ENCODE peak calls at places on chromosomes 12 and 14, in seven cellular contexts. G is tibial nerve, M is heart left ventricle, Z is left ventricle myocardium inferior, Y is heart right ventricle, U is osteoblast, I is body of pancreas. K is an unnamed sample.

GRCh38 chr14:33848706-33849454 is 102.0 kb downstream of the EGLN3 start:
- DNase-seq in G (no peak), M (peak; percentile 62), Z (peak; percentile 46), Y (peak; percentile 71), U (no peak), I (peak; percentile 77), K (peak; percentile 60)

GRCh38 chr12:12779529-12779928 is 5.9 kb upstream of the APOLD1 start:
- DNase-seq in G (no peak), M (no peak), Z (no peak), Y (no peak), U (peak; percentile 45), I (no peak), K (no peak)

GRCh38 chr14:89779707-89780106 is 174.8 kb downstream of the EFCAB11 start:
- DNase-seq in G (no peak), M (no peak), Z (no peak), Y (no peak), U (no peak), I (no peak), K (no peak)

GRCh38 chr12:105331805-105332251 is 1.3 kb downstream of the C12orf75 start:
- DNase-seq in G (no peak), M (no peak), Z (no peak), Y (no peak), U (no peak), I (no peak), K (no peak)

GRCh38 chr12:52685406-52685890 is 5.2 kb upstream of the KRT1 start:
- DNase-seq in G (no peak), M (no peak), Z (no peak), Y (no peak), U (no peak), I (no peak), K (no peak)

GRCh38 chr12:89825591-89826449 is 117.2 kb upstream of the ATP2B1 start:
- DNase-seq in G (no peak), M (no peak), Z (no peak), Y (no peak), U (peak; percentile 51), I (no peak), K (no peak)

GRCh38 chr12:76554411-76555225 is 5.0 kb downstream of the OSBPL8 start:
- DNase-seq in G (no peak), M (no peak), Z (no peak), Y (no peak), U (no peak), I (no peak), K (no peak)

GRCh38 chr12:109173443-109174240 is 57.3 kb downstream of the ACACB start:
- DNase-seq in G (no peak), M (no peak), Z (no peak), Y (no peak), U (no peak), I (no peak), K (no peak)

GRCh38 chr12:14946856-14947255 is 8.5 kb upstream of the ERP27 start:
- DNase-seq in G (no peak), M (no peak), Z (no peak), Y (no peak), U (peak; percentile 59), I (no peak), K (no peak)

GRCh38 chr12:132429932-132430643 is 59.9 kb upstream of the FBRSL1 start:
- DNase-seq in G (no peak), M (no peak), Z (no peak), Y (no peak), U (peak; percentile 83), I (peak; percentile 82), K (peak; percentile 85)

GRCh38 chr14:93716002-93716401 is 72.3 kb downstream of the PRIMA1 start:
- DNase-seq in G (no peak), M (no peak), Z (no peak), Y (no peak), U (peak; percentile 58), I (no peak), K (no peak)

GRCh38 chr12:54016478-54016964 is 7.7 kb downstream of the HOXC8 start:
- DNase-seq in G (no peak), M (no peak), Z (no peak), Y (no peak), U (peak; percentile 96), I (no peak), K (peak; percentile 48)

GRCh38 chr14:69600304-69600891 is 11.0 kb upstream of the SUSD6 start:
- DNase-seq in G (no peak), M (no peak), Z (no peak), Y (no peak), U (no peak), I (no peak), K (no peak)

GRCh38 chr12:661720-662486 is 1.3 kb downstream of the NINJ2 start:
- DNase-seq in G (no peak), M (peak; percentile 66), Z (peak; percentile 46), Y (no peak), U (peak; percentile 47), I (no peak), K (no peak)

GRCh38 chr12:30989754-30990153 is 63.2 kb downstream of the TSPAN11 start:
- DNase-seq in G (no peak), M (no peak), Z (peak; percentile 59), Y (peak; percentile 29), U (no peak), I (peak; percentile 49), K (no peak)

GRCh38 chr12:2697057-2697456 is 97.7 kb upstream of the FKBP4 start:
- DNase-seq in G (no peak), M (no peak), Z (no peak), Y (no peak), U (peak; percentile 35), I (no peak), K (no peak)

GRCh38 chr12:49666176-49666575 is 41.0 kb downstream of the FMNL3 start:
- DNase-seq in G (no peak), M (no peak), Z (no peak), Y (no peak), U (no peak), I (no peak), K (no peak)

GRCh38 chr14:74630881-74631690 is 19.0 kb upstream of the LTBP2 start:
- DNase-seq in G (no peak), M (no peak), Z (no peak), Y (no peak), U (peak; percentile 62), I (no peak), K (no peak)

GRCh38 chr12:98644433-98644711 is 216 bp downstream of the IKBIP start:
- DNase-seq in G (no peak), M (no peak), Z (no peak), Y (no peak), U (peak; percentile 72), I (no peak), K (no peak)

DNA sequence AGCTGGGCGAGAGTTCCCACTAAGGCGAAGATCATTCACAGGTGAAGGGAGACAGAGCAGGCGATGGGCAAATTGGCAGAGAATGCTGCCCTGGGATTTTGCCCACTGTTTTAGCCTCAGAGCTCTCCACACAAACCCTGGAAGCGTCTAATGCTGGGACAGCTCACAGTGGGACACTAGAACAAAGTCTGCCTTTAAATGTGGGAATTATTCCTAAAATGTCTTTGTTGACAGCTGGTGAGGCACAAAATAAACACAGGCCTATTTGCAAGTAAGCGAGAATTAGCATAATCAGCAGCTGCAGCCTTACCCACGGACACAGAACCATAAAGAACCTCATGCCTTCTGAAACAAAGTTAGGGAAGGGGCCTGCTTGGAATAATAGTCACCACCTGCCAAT is 824.5 kb downstream of the AACS start:
- DNase-seq in G (no peak), M (no peak), Z (no peak), Y (no peak), U (no peak), I (peak; percentile 64), K (no peak)
- H3K9me3 ChIP-seq in G (no peaks in the 10 kb centered on the region), M (no peaks in the 10 kb centered on the region), Z (peaks cover 8% of the 10 kb centered on the region), Y (no peaks in the 10 kb centered on the region), U (no peaks in the 10 kb centered on the region), I (no peaks in the 10 kb centered on the region), K (peaks cover 29% of the 10 kb centered on the region)

DNA sequence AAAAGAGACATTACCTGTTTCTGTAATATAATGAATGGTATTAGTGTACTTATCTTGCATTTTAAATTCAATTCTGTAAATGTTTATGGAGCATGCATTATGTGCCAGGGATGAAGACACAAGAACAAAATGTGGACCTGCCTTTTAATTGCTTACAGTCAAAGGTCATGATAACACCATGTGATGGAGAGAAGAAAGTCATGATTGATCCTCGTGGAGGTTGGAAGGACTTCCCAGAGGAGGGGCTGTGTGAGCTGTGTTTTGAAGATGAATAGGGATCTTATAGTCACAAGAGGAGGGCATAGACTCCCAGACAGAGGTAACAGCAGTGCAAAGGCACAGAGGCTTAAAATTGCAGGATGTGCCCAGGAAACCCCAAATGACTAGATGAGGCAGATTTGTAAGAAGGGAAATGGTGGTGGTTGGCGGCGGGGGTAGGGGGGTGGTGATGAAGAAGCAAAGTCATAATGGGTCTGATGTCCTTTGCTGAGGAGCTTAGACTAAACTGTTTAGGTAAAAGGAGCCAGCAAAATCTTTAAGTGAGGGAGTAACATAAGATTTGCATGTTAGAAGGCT is 151.5 kb downstream of the PRKCH start:
- DNase-seq in G (no peak), M (no peak), Z (no peak), Y (no peak), U (no peak), I (no peak), K (no peak)
- TF ChIP-seq CTCF in G (no peak), M (no peak), Z (no peak), Y (no peak), U (no peak), I (no peak), K (no peak)

GRCh38 chr14:78207414-78207813 is 37.2 kb downstream of the NRXN3 start:
- DNase-seq in G (no peak), M (no peak), Z (no peak), Y (no peak), U (no peak), I (no peak), K (no peak)

GRCh38 chr14:78202976-78203375 is 32.8 kb downstream of the NRXN3 start:
- DNase-seq in G (no peak), M (no peak), Z (no peak), Y (no peak), U (no peak), I (no peak), K (no peak)

GRCh38 chr14:78197088-78197487 is 26.9 kb downstream of the NRXN3 start:
- DNase-seq in G (no peak), M (no peak), Z (no peak), Y (no peak), U (no peak), I (no peak), K (no peak)

GRCh38 chr14:78196323-78196722 is 26.1 kb downstream of the NRXN3 start:
- DNase-seq in G (no peak), M (no peak), Z (no peak), Y (no peak), U (no peak), I (no peak), K (no peak)

DNA sequence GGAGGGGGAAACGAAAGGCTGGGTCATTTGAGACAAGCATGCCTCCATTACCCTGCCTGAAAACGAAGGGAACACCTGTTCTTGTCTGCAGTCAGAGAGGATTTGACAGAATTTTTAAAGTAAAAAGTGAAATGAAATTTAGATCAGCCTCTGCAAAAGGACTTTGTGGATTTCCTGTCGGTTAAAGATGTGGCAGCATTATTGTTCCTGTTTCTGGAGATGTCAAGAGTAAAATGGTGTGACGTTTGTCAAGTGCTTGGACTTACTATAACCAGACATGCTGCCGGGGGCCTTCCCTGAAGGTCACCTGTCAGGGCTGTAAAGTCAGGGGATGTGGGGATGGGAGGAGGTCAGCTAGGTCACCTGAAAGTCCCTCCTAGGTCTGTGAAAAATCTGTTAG is 32.0 kb downstream of the NRXN3 start:
- DNase-seq in G (no peak), M (no peak), Z (no peak), Y (no peak), U (no peak), I (no peak), K (no peak)
- H3K4me1 ChIP-seq in G (no peaks in the 10 kb centered on the region), M (no peaks in the 10 kb centered on the region), Z (no peaks in the 10 kb centered on the region), Y (no peaks in the 10 kb centered on the region), U (no peaks in the 10 kb centered on the region), I (no peaks in the 10 kb centered on the region), K (no peaks in the 10 kb centered on the region)

GRCh38 chr12:73065913-73066312 is 793.7 kb downstream of the TRHDE start:
- DNase-seq in G (no peak), M (no peak), Z (no peak), Y (no peak), U (no peak), I (no peak), K (no peak)
- H3K9me3 ChIP-seq in G (no peaks in the 10 kb centered on the region), M (no peaks in the 10 kb centered on the region), Z (peaks cover 15% of the 10 kb centered on the region), Y (no peaks in the 10 kb centered on the region), U (peaks cover 2% of the 10 kb centered on the region), I (no peaks in the 10 kb centered on the region), K (peaks cover 6% of the 10 kb centered on the region)